ENCODE peak calls at places on chromosomes 1 and 21, in eight cellular contexts. V is esophagus squamous epithelium, L is right lobe of liver, P is tibial nerve, I is ovary, R is upper lobe of left lung, B is stomach, O is esophagus muscularis mucosa. D is an unnamed sample.

GRCh38 chr1:39754026-39754569 is 15.4 kb downstream of the PPIE start:
- DNase-seq in V (no peak), L (no peak), P (no peak), I (no peak), R (no peak), B (no peak), O (no peak), D (no peak)

GRCh38 chr1:37514350-37515184 is at the start of gene MEAF6:
- DNase-seq in V (peak; percentile 45), L (peak; percentile 87), P (peak; percentile 70), I (peak; percentile 77), R (peak; percentile 89), B (peak; percentile 86), O (peak; percentile 93), D (peak; percentile 81)

GRCh38 chr1:16065197-16065576 is 8.3 kb downstream of the FAM131C start:
- DNase-seq in V (no peak), L (no peak), P (no peak), I (no peak), R (no peak), B (no peak), O (no peak), D (no peak)

GRCh38 chr1:37727186-37727585 is 34.9 kb downstream of the CDCA8 start:
- DNase-seq in V (no peak), L (no peak), P (no peak), I (no peak), R (no peak), B (no peak), O (no peak), D (no peak)

GRCh38 chr1:92822907-92823306 is 8.9 kb upstream of the RPL5 start:
- DNase-seq in V (no peak), L (no peak), P (no peak), I (no peak), R (no peak), B (no peak), O (no peak), D (no peak)

GRCh38 chr1:19616489-19616888 is 27.6 kb upstream of the NBL1 start:
- DNase-seq in V (no peak), L (no peak), P (no peak), I (no peak), R (no peak), B (no peak), O (no peak), D (no peak)

GRCh38 chr1:152906023-152906565 is 2.3 kb upstream of the IVL start:
- DNase-seq in V (no peak), L (no peak), P (no peak), I (no peak), R (no peak), B (no peak), O (peak; percentile 80), D (no peak)

GRCh38 chr1:215911406-215911968 is 344.4 kb downstream of the KCTD3 start:
- DNase-seq in V (no peak), L (no peak), P (no peak), I (no peak), R (no peak), B (no peak), O (no peak), D (no peak)

GRCh38 chr1:53590104-53590503 is 130.9 kb downstream of the DMRTB1 start:
- DNase-seq in V (no peak), L (peak; percentile 6), P (no peak), I (no peak), R (no peak), B (peak; percentile 17), O (no peak), D (no peak)

GRCh38 chr1:150578278-150579109 is 916 bp downstream of the MCL1 start:
- DNase-seq in V (no peak), L (no peak), P (no peak), I (peak; percentile 49), R (peak; percentile 68), B (no peak), O (no peak), D (peak; percentile 82)

GRCh38 chr1:232725303-232726047 is 79.7 kb upstream of the MAP10 start:
- DNase-seq in V (no peak), L (no peak), P (no peak), I (no peak), R (no peak), B (no peak), O (no peak), D (no peak)

GRCh38 chr1:165218666-165219065 is 137.8 kb downstream of the LMX1A start:
- DNase-seq in V (no peak), L (no peak), P (no peak), I (no peak), R (no peak), B (no peak), O (no peak), D (peak; percentile 17)

GRCh38 chr1:15083578-15083977 is 70.0 kb upstream of the TMEM51 start:
- DNase-seq in V (no peak), L (no peak), P (no peak), I (no peak), R (peak; percentile 38), B (no peak), O (no peak), D (no peak)

GRCh38 chr1:152870831-152871730 is 7.0 kb upstream of the SMCP start:
- DNase-seq in V (no peak), L (peak; percentile 52), P (no peak), I (no peak), R (no peak), B (no peak), O (peak; percentile 66), D (no peak)

GRCh38 chr1:1203561-1204424 is 2.6 kb downstream of the TNFRSF18 start:
- DNase-seq in V (no peak), L (no peak), P (no peak), I (no peak), R (no peak), B (no peak), O (no peak), D (no peak)

GRCh38 chr1:117809764-117810163 is 119.7 kb downstream of the GDAP2 start:
- DNase-seq in V (no peak), L (no peak), P (no peak), I (no peak), R (no peak), B (no peak), O (no peak), D (no peak)

GRCh38 chr1:182996816-182997215 is 26.4 kb upstream of the LAMC1 start:
- DNase-seq in V (no peak), L (no peak), P (no peak), I (no peak), R (no peak), B (no peak), O (no peak), D (no peak)

GRCh38 chr21:15298306-15298705 is 233.5 kb upstream of the NRIP1 start:
- DNase-seq in V (no peak), L (no peak), P (no peak), I (no peak), R (no peak), B (no peak), O (no peak), D (no peak)

GRCh38 chr21:46080171-46081021 is 17.5 kb upstream of the COL6A2 start:
- DNase-seq in V (no peak), L (peak; percentile 50), P (no peak), I (peak; percentile 30), R (no peak), B (peak; percentile 24), O (peak; percentile 90), D (peak; percentile 71)

GRCh38 chr1:117359560-117360289 is 7.5 kb upstream of the MAN1A2 start:
- DNase-seq in V (no peak), L (no peak), P (no peak), I (no peak), R (no peak), B (no peak), O (no peak), D (no peak)

GRCh38 chr1:28507247-28507645 is 1.4 kb downstream of the RCC1 start:
- DNase-seq in V (no peak), L (no peak), P (no peak), I (no peak), R (no peak), B (no peak), O (no peak), D (no peak)
- TF ChIP-seq POLR2A in V (no peak), L (no peak), P (no peak), I (no peak), R (no peak), B (no peak), O (no peak), D (no peak)

GRCh38 chr1:243489164-243489527 is 233.3 kb downstream of the SDCCAG8 start:
- DNase-seq in V (no peak), L (no peak), P (no peak), I (no peak), R (no peak), B (no peak), O (no peak), D (no peak)

GRCh38 chr1:243488459-243489163 is 232.8 kb downstream of the SDCCAG8 start:
- DNase-seq in V (no peak), L (no peak), P (no peak), I (no peak), R (no peak), B (no peak), O (no peak), D (no peak)

GRCh38 chr1:243489681-243490080 is 233.8 kb downstream of the SDCCAG8 start:
- DNase-seq in V (no peak), L (no peak), P (no peak), I (no peak), R (no peak), B (no peak), O (no peak), D (no peak)

GRCh38 chr1:243487036-243487648 is 231.3 kb downstream of the SDCCAG8 start:
- DNase-seq in V (no peak), L (no peak), P (no peak), I (no peak), R (no peak), B (no peak), O (no peak), D (no peak)

GRCh38 chr1:243487649-243488227 is 231.9 kb downstream of the SDCCAG8 start:
- DNase-seq in V (no peak), L (no peak), P (no peak), I (no peak), R (no peak), B (no peak), O (no peak), D (no peak)
- H3K4me3 ChIP-seq in V (no peak overlapping the region), L (peak overlapping the region; percentile 16), P (no peak overlapping the region), I (no peak overlapping the region), R (no peak overlapping the region), B (peak overlapping the region; percentile 11), O (peak overlapping the region; percentile 30), D (no peak overlapping the region)

DNA sequence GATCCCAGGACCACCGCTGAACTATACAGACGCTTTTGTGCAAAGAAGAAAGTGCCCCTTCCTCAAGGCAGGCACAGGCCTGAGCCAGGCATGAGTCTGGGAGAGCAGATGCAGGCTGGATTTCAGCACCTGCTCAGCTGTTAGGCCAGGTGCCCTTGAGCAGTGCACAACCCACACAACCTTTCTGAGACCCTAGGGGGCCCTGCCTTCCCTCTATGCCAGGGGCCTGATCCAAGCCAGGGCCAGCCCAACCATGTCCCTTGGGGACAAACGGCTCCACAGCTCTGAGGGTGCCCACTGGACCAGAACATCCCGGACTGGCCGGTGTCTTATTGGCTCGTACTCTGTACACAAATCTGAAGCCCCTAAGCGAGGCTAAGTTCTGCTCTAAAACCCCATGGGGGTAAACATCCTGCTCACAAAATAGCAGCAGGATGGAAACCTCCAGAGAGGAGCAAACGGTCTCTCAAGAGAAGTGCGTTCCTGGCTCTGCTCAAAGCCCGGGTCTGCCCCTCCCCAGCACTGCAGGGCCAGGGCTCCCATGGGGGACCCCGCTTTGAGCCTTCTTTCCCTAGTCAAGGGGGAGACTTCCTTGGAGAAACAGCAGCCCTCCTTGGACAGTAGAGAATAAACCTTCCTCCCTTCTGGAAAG is 275.1 kb downstream of the NPHP4 start:
- DNase-seq in V (no peak), L (peak; percentile 21), P (no peak), I (no peak), R (no peak), B (peak; percentile 20), O (no peak), D (no peak)
- H3K9me3 ChIP-seq in V (no peaks in the 10 kb centered on the region), L (no peaks in the 10 kb centered on the region), P (peaks cover 14% of the 10 kb centered on the region), I (no peaks in the 10 kb centered on the region), R (peaks cover 6% of the 10 kb centered on the region), B (no peaks in the 10 kb centered on the region), O (peaks cover 14% of the 10 kb centered on the region), D (no peaks in the 10 kb centered on the region)

GRCh38 chr1:42340093-42340492 is 5.1 kb upstream of the FOXJ3 start:
- DNase-seq in V (no peak), L (no peak), P (no peak), I (no peak), R (peak; percentile 49), B (peak; percentile 51), O (no peak), D (no peak)
- TF ChIP-seq POLR2A in V (no peak), L (no peak), P (no peak), I (no peak), R (no peak), B (no peak), O (no peak), D (no peak)